ENCODE peak calls at places on chromosome 5, in four cellular contexts. M, E, F and Q are unnamed samples.

GRCh38 chr5:21236896-21237830 is 1249.2 kb upstream of the CDH18 start:
- DNase-seq in M (no peak), E (no peak), F (no peak), Q (no peak)

GRCh38 chr5:145983461-145983860 is 47.1 kb downstream of the SH3RF2 start:
- DNase-seq in M (no peak), E (peak), F (no peak), Q (no peak)

GRCh38 chr5:55223219-55223987 is 3.7 kb downstream of the MCIDAS start:
- DNase-seq in M (peak), E (no peak), F (peak), Q (no peak)

GRCh38 chr5:34716986-34717385 is 60.9 kb downstream of the RAI14 start:
- DNase-seq in M (no peak), E (no peak), F (no peak), Q (no peak)

GRCh38 chr5:120039111-120039510 is 409.8 kb downstream of the FAM170A start:
- DNase-seq in M (no peak), E (no peak), F (no peak), Q (no peak)

GRCh38 chr5:133990396-133990795 is 14.4 kb downstream of the VDAC1 start:
- DNase-seq in M (no peak), E (no peak), F (no peak), Q (no peak)

GRCh38 chr5:88145603-88146467 is 122.8 kb downstream of the TMEM161B start:
- DNase-seq in M (no peak), E (no peak), F (peak), Q (no peak)

GRCh38 chr5:169576181-169576598 is 7.4 kb upstream of the SPDL1 start:
- DNase-seq in M (no peak), E (no peak), F (no peak), Q (no peak)

GRCh38 chr5:126972062-126972895 is 58.1 kb downstream of the MARCHF3 start:
- DNase-seq in M (peak), E (no peak), F (no peak), Q (no peak)

GRCh38 chr5:68460147-68460760 is 244.7 kb downstream of the PIK3R1 start:
- DNase-seq in M (peak), E (no peak), F (peak), Q (peak)

GRCh38 chr5:176533894-176534611 is 3.1 kb downstream of the RNF44 start:
- DNase-seq in M (peak), E (no peak), F (peak), Q (peak)

GRCh38 chr5:136058031-136058971 is 29.5 kb downstream of the TGFBI start:
- DNase-seq in M (no peak), E (peak), F (peak), Q (no peak)

GRCh38 chr5:79511945-79512493 is 1.9 kb downstream of the HOMER1 start:
- DNase-seq in M (no peak), E (no peak), F (no peak), Q (no peak)

GRCh38 chr5:154134499-154134898 is 56.0 kb upstream of the GALNT10 start:
- DNase-seq in M (no peak), E (no peak), F (no peak), Q (no peak)

GRCh38 chr5:172145870-172146747 is 41.9 kb downstream of the STK10 start:
- DNase-seq in M (no peak), E (no peak), F (peak), Q (no peak)

GRCh38 chr5:38922199-38922598 is 76.4 kb downstream of the OSMR start:
- DNase-seq in M (peak), E (peak), F (peak), Q (peak)